ENCODE peak calls at places on chromosomes 2 and 18, in five cellular contexts. E is Peyer's patch, M is GM12864, O is progenitor cell of endocrine pancreas, K is glutamatergic neuron. A is an unnamed sample.

GRCh38 chr18:56214706-56215105 is 423.7 kb downstream of the TXNL1 start:
- DNase-seq in E (no peak), M (no peak), O (no peak), K (no peak), A (no peak)

GRCh38 chr2:10475811-10476660 is 27.9 kb upstream of the ODC1 start:
- DNase-seq in E (no peak), M (no peak), O (no peak), K (no peak), A (no peak)

GRCh38 chr2:68849579-68850030 is 21.6 kb downstream of the BMP10 start:
- DNase-seq in E (no peak), M (no peak), O (no peak), K (no peak), A (no peak)

GRCh38 chr2:2039826-2040225 is 291.2 kb downstream of the MYT1L start:
- DNase-seq in E (no peak), M (no peak), O (no peak), K (no peak), A (no peak)

GRCh38 chr2:121722479-121722878 is 14.2 kb downstream of the NIFK start:
- DNase-seq in E (no peak), M (no peak), O (no peak), K (no peak), A (no peak)

GRCh38 chr2:115083216-115083615 is 640.8 kb downstream of the DPP10 start:
- DNase-seq in E (no peak), M (no peak), O (no peak), K (no peak), A (no peak)

GRCh38 chr2:54666131-54666637 is 57.3 kb upstream of the EML6 start:
- DNase-seq in E (no peak), M (no peak), O (no peak), K (no peak), A (no peak)

GRCh38 chr2:235054919-235055318 is 103.1 kb downstream of the SH3BP4 start:
- DNase-seq in E (no peak), M (no peak), O (no peak), K (no peak), A (no peak)

GRCh38 chr18:74493689-74494088 is 2.5 kb upstream of the CNDP2 start:
- DNase-seq in E (no peak), M (peak), O (no peak), K (no peak), A (peak)

GRCh38 chr18:3451166-3451988 is 1.4 kb downstream of the TGIF1 start:
- DNase-seq in E (peak), M (no peak), O (peak), K (peak), A (peak)
- TF ChIP-seq CTCF in E (no peak), M (no peak), O (no peak), K (no peak), A (no peak)

GRCh38 chr2:62407838-62408589 is 98.0 kb downstream of the TMEM17 start:
- DNase-seq in E (no peak), M (no peak), O (no peak), K (no peak), A (no peak)

GRCh38 chr2:62410926-62411456 is 95.0 kb downstream of the TMEM17 start:
- DNase-seq in E (no peak), M (no peak), O (no peak), K (no peak), A (no peak)

GRCh38 chr2:62409442-62409841 is 96.6 kb downstream of the TMEM17 start:
- DNase-seq in E (no peak), M (no peak), O (no peak), K (no peak), A (no peak)

GRCh38 chr2:62412347-62412742 is 93.7 kb downstream of the TMEM17 start:
- DNase-seq in E (no peak), M (no peak), O (no peak), K (no peak), A (no peak)

GRCh38 chr2:62410015-62410453 is 96.0 kb downstream of the TMEM17 start:
- DNase-seq in E (no peak), M (no peak), O (no peak), K (no peak), A (no peak)
- TF ChIP-seq CTCF in E (no peak), M (peak), O (no peak), K (no peak), A (no peak)

DNA sequence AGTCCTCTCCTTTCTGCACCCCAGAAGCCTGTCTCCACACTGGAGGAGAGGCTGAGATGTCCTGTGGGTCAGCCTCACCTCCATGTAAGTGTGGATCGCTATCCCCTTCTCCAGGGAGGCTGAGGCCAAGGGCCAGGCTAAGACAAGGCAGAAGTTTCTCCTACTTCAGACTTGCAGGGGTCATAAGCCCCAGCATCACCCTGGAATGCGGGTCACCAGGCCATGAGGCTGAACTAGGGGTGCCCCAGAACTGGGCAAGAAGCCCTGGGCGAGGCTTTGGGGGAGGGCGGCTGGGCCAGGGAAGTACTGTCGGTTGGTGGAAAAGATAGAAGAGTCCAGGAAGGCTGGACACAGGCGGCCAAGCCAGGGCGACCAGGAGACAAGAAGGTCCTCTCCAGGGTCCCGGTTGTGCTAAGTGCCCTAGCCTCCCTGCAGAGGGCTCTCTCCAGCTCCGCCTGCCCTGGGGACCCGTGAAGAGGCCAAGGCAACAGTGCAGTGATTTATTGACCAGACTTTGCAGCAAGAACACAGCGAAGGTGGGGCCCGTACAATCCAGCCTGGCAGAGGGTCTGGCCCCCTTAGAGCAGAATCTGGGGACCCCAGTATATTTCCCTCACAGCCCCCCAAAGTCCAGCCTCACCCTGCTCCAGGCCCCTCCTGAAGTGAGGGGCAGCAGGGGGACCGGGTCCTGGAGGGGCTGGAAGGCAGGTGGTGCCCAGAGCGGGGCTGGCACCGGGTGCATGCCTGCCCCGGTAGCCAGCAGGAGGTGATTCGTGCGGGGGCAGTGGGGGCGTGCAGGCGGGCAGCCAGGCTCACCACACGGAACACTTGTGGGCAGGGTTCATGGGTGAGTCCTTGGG is 8.1 kb downstream of the ECEL1 start:
- DNase-seq in E (no peak), M (no peak), O (no peak), K (peak), A (peak)
- TF ChIP-seq CTCF in E (no peak), M (no peak), O (peak), K (no peak), A (no peak)

GRCh38 chr2:96261328-96262003 is 4.3 kb downstream of the TMEM127 start:
- DNase-seq in E (no peak), M (no peak), O (no peak), K (no peak), A (no peak)

GRCh38 chr2:96259497-96259921 is 6.3 kb downstream of the TMEM127 start:
- DNase-seq in E (peak), M (no peak), O (no peak), K (peak), A (no peak)

GRCh38 chr2:96262306-96262705 is 3.5 kb downstream of the TMEM127 start:
- DNase-seq in E (no peak), M (no peak), O (no peak), K (no peak), A (no peak)

GRCh38 chr2:96258393-96259022 is 7.3 kb downstream of the TMEM127 start:
- DNase-seq in E (no peak), M (no peak), O (no peak), K (no peak), A (no peak)

GRCh38 chr2:96260404-96261260 is 5.2 kb downstream of the TMEM127 start:
- DNase-seq in E (peak), M (no peak), O (no peak), K (peak), A (peak)
- TF ChIP-seq CTCF in E (no peak), M (peak), O (peak), K (no peak), A (no peak)

GRCh38 chr2:170736628-170737027 is 21.5 kb downstream of the SP5 start:
- DNase-seq in E (no peak), M (no peak), O (no peak), K (no peak), A (no peak)
- TF ChIP-seq CTCF in E (no peak), M (no peak), O (no peak), K (no peak), A (no peak)

DNA sequence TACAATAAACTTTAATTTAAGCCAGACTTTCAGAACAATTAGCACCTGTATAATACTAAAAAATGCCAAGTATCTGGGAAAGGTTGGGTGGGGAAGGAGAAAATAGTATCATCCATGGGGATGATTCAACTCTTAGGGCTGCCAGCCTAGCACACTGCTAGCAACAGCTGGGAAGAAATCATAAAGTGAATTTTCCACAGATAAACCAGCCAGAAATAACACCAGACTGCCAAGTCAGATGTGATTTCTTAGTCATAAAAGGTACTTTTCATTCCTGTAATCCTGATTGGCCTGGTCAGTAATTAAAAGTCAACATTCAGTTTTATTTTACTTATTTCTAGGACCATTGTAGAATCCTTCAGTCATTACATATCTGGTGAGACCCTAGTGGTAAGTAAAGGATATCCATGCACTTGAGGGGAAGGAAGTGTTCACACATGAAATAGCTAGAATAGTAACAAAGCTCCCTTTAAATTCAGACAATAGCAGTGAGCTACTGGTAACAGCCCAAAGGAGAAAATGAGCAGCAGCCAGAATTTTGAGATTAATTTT is 59.4 kb downstream of the LIMS1 start:
- DNase-seq in E (no peak), M (no peak), O (no peak), K (no peak), A (no peak)
- TF ChIP-seq CTCF in E (no peak), M (no peak), O (peak), K (no peak), A (no peak)

GRCh38 chr18:58497845-58498244 is 131.0 kb downstream of the ALPK2 start:
- DNase-seq in E (no peak), M (no peak), O (no peak), K (no peak), A (no peak)

GRCh38 chr18:58496231-58496630 is 132.7 kb downstream of the ALPK2 start:
- DNase-seq in E (no peak), M (no peak), O (no peak), K (no peak), A (no peak)

GRCh38 chr18:58495202-58495601 is 133.7 kb downstream of the ALPK2 start:
- DNase-seq in E (no peak), M (no peak), O (no peak), K (no peak), A (no peak)

GRCh38 chr18:58495634-58496033 is 133.3 kb downstream of the ALPK2 start:
- DNase-seq in E (no peak), M (peak), O (no peak), K (no peak), A (no peak)

GRCh38 chr18:58496937-58497336 is 132.0 kb downstream of the ALPK2 start:
- DNase-seq in E (no peak), M (no peak), O (no peak), K (no peak), A (no peak)
- TF ChIP-seq CTCF in E (no peak), M (peak), O (peak), K (no peak), A (peak)

DNA sequence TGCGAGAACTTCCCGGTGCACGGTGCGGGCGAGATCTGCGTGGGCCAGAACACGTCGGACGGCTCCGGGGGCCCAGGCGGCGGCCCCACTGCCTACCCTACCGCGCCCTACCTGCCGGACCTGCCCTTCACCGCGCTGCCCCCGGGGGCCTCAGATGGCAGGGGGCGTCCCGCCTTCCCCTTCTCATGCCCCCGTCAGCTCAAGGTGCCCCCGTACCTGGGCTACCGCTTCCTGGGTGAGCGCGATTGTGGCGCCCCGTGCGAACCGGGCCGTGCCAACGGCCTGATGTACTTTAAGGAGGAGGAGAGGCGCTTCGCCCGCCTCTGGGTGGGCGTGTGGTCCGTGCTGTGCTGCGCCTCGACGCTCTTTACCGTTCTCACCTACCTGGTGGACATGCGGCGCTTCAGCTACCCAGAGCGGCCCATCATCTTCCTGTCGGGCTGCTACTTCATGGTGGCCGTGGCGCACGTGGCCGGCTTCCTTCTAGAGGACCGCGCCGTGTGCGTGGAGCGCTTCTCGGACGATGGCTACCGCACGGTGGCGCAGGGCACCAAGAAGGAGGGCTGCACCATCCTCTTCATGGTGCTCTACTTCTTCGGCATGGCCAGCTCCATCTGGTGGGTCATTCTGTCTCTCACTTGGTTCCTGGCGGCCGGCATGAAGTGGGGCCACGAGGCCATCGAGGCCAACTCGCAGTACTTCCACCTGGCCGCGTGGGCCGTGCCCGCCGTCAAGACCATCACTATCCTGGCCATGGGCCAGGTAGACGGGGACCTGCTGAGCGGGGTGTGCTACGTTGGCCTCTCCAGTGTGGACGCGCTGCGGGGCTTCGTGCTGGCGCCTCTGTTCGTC is 1.7 kb downstream of the FZD7 start:
- DNase-seq in E (peak), M (no peak), O (peak), K (peak), A (peak)
- TF ChIP-seq CTCF in E (no peak), M (peak), O (peak), K (peak), A (peak)